ENCODE peak calls at places on chromosomes 11 and 22, in nine cellular contexts. One of them, this sample, is unnamed.

GRCh38 chr11:65502852-65503603 is 4.2 kb downstream of the MALAT1 start:
- DNase-seq in endodermal cell: no peak
- DNase-seq in Peyer's patch: peak
- DNase-seq in fibroblast of lung: peak
- DNase-seq in breast epithelium: peak
- DNase-seq in astrocyte: peak
- DNase-seq in hepatocyte: peak
- DNase-seq in HCT116: no peak
- DNase-seq in PC-3: no peak
- DNase-seq in this sample: no peak

GRCh38 chr11:122089111-122089510 is 26.9 kb downstream of the BLID start:
- DNase-seq in astrocyte: no peak
- DNase-seq in fibroblast of lung: no peak
- DNase-seq in HCT116: no peak
- DNase-seq in Peyer's patch: no peak
- DNase-seq in breast epithelium: no peak
- DNase-seq in endodermal cell: no peak
- DNase-seq in hepatocyte: no peak
- DNase-seq in PC-3: peak
- DNase-seq in this sample: no peak

GRCh38 chr11:64604458-64605247 is 13.6 kb downstream of the SLC22A12 start:
- DNase-seq in HCT116: no peak
- DNase-seq in astrocyte: no peak
- DNase-seq in breast epithelium: no peak
- DNase-seq in fibroblast of lung: no peak
- DNase-seq in endodermal cell: no peak
- DNase-seq in PC-3: no peak
- DNase-seq in hepatocyte: no peak
- DNase-seq in Peyer's patch: no peak
- DNase-seq in this sample: no peak

GRCh38 chr22:27718186-27719032 is 83.1 kb downstream of the MN1 start:
- DNase-seq in breast epithelium: peak
- DNase-seq in PC-3: peak
- DNase-seq in Peyer's patch: peak
- DNase-seq in hepatocyte: peak
- DNase-seq in astrocyte: peak
- DNase-seq in HCT116: peak
- DNase-seq in endodermal cell: peak
- DNase-seq in fibroblast of lung: peak
- DNase-seq in this sample: peak

GRCh38 chr22:29065468-29066190 is 4.0 kb upstream of the C22orf31 start:
- DNase-seq in hepatocyte: no peak
- DNase-seq in HCT116: no peak
- DNase-seq in endodermal cell: no peak
- DNase-seq in fibroblast of lung: no peak
- DNase-seq in breast epithelium: no peak
- DNase-seq in Peyer's patch: no peak
- DNase-seq in astrocyte: no peak
- DNase-seq in PC-3: no peak
- DNase-seq in this sample: no peak

GRCh38 chr11:28730336-28730735 is 622.1 kb downstream of the METTL15 start:
- DNase-seq in HCT116: no peak
- DNase-seq in hepatocyte: no peak
- DNase-seq in endodermal cell: no peak
- DNase-seq in fibroblast of lung: no peak
- DNase-seq in breast epithelium: no peak
- DNase-seq in PC-3: peak
- DNase-seq in Peyer's patch: no peak
- DNase-seq in astrocyte: peak
- DNase-seq in this sample: peak

GRCh38 chr11:107562647-107563208 is 2.8 kb downstream of the ALKBH8 start:
- DNase-seq in breast epithelium: no peak
- DNase-seq in fibroblast of lung: peak
- DNase-seq in hepatocyte: no peak
- DNase-seq in HCT116: peak
- DNase-seq in endodermal cell: no peak
- DNase-seq in astrocyte: peak
- DNase-seq in PC-3: peak
- DNase-seq in Peyer's patch: no peak
- DNase-seq in this sample: peak

GRCh38 chr11:97856666-97857065 is 1164.1 kb upstream of the CNTN5 start:
- DNase-seq in hepatocyte: no peak
- DNase-seq in HCT116: no peak
- DNase-seq in astrocyte: no peak
- DNase-seq in endodermal cell: peak
- DNase-seq in breast epithelium: no peak
- DNase-seq in fibroblast of lung: no peak
- DNase-seq in Peyer's patch: no peak
- DNase-seq in PC-3: no peak
- DNase-seq in this sample: no peak

GRCh38 chr11:91795139-91795887 is 429.3 kb upstream of the FAT3 start:
- DNase-seq in Peyer's patch: no peak
- DNase-seq in HCT116: no peak
- DNase-seq in endodermal cell: no peak
- DNase-seq in PC-3: peak
- DNase-seq in breast epithelium: no peak
- DNase-seq in fibroblast of lung: peak
- DNase-seq in astrocyte: peak
- DNase-seq in hepatocyte: no peak
- DNase-seq in this sample: no peak

GRCh38 chr11:125625225-125625593 is 246 bp downstream of the CHEK1 start:
- DNase-seq in Peyer's patch: no peak
- DNase-seq in hepatocyte: no peak
- DNase-seq in astrocyte: no peak
- DNase-seq in HCT116: no peak
- DNase-seq in endodermal cell: no peak
- DNase-seq in fibroblast of lung: no peak
- DNase-seq in breast epithelium: no peak
- DNase-seq in PC-3: no peak
- DNase-seq in this sample: no peak

GRCh38 chr11:13127161-13127560 is 118.0 kb downstream of the RASSF10 start:
- DNase-seq in Peyer's patch: no peak
- DNase-seq in fibroblast of lung: no peak
- DNase-seq in hepatocyte: no peak
- DNase-seq in endodermal cell: no peak
- DNase-seq in HCT116: no peak
- DNase-seq in breast epithelium: no peak
- DNase-seq in astrocyte: no peak
- DNase-seq in PC-3: no peak
- DNase-seq in this sample: no peak

GRCh38 chr11:69644962-69645675 is 4.2 kb downstream of the CCND1 start:
- DNase-seq in HCT116: no peak
- DNase-seq in Peyer's patch: no peak
- DNase-seq in endodermal cell: peak
- DNase-seq in hepatocyte: no peak
- DNase-seq in breast epithelium: no peak
- DNase-seq in PC-3: peak
- DNase-seq in fibroblast of lung: no peak
- DNase-seq in astrocyte: no peak
- DNase-seq in this sample: no peak

GRCh38 chr11:69642549-69642912 is 1.6 kb downstream of the CCND1 start:
- DNase-seq in fibroblast of lung: no peak
- DNase-seq in Peyer's patch: peak
- DNase-seq in hepatocyte: peak
- DNase-seq in PC-3: no peak
- DNase-seq in HCT116: no peak
- DNase-seq in breast epithelium: no peak
- DNase-seq in endodermal cell: no peak
- DNase-seq in astrocyte: no peak
- DNase-seq in this sample: no peak

GRCh38 chr11:69642913-69643632 is 2.1 kb downstream of the CCND1 start:
- DNase-seq in fibroblast of lung: peak
- DNase-seq in hepatocyte: peak
- DNase-seq in HCT116: no peak
- DNase-seq in PC-3: peak
- DNase-seq in breast epithelium: peak
- DNase-seq in Peyer's patch: peak
- DNase-seq in endodermal cell: peak
- DNase-seq in astrocyte: peak
- DNase-seq in this sample: no peak

GRCh38 chr11:69644071-69644961 is 3.4 kb downstream of the CCND1 start:
- DNase-seq in hepatocyte: peak
- DNase-seq in fibroblast of lung: peak
- DNase-seq in HCT116: no peak
- DNase-seq in breast epithelium: peak
- DNase-seq in Peyer's patch: no peak
- DNase-seq in endodermal cell: peak
- DNase-seq in PC-3: peak
- DNase-seq in astrocyte: peak
- DNase-seq in this sample: no peak

DNA sequence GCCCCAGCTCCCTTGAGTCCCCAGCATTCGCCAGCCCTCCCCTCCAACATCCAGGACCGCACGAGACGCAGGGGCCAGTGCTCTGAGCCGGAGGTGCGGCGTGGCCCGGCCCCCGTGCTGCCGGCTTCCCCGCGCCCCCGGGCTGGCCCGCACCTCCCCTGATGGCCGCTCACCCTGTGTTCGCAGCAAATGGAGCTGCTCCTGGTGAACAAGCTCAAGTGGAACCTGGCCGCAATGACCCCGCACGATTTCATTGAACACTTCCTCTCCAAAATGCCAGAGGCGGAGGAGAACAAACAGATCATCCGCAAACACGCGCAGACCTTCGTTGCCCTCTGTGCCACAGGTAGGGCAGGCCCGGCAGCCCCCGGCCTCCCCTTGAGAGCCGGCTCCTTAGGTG is 2.7 kb downstream of the CCND1 start:
- DNase-seq in PC-3: peak
- DNase-seq in Peyer's patch: no peak
- DNase-seq in fibroblast of lung: no peak
- DNase-seq in astrocyte: no peak
- DNase-seq in HCT116: no peak
- DNase-seq in hepatocyte: no peak
- DNase-seq in endodermal cell: no peak
- DNase-seq in breast epithelium: no peak
- DNase-seq in this sample: no peak
- H3K27ac ChIP-seq in PC-3: peak
- H3K27ac ChIP-seq in Peyer's patch: no peak
- H3K27ac ChIP-seq in fibroblast of lung: peak
- H3K27ac ChIP-seq in astrocyte: peak
- H3K27ac ChIP-seq in HCT116: peak
- H3K27ac ChIP-seq in hepatocyte: peak
- H3K27ac ChIP-seq in endodermal cell: no peak
- H3K27ac ChIP-seq in breast epithelium: peak
- H3K27ac ChIP-seq in this sample: peak

GRCh38 chr22:42653992-42654391 is 4.8 kb upstream of the CYB5R3 start:
- DNase-seq in astrocyte: no peak
- DNase-seq in endodermal cell: no peak
- DNase-seq in hepatocyte: no peak
- DNase-seq in breast epithelium: no peak
- DNase-seq in fibroblast of lung: no peak
- DNase-seq in Peyer's patch: no peak
- DNase-seq in HCT116: no peak
- DNase-seq in PC-3: no peak
- DNase-seq in this sample: no peak

GRCh38 chr22:42649261-42650056 is at the start of gene CYB5R3:
- DNase-seq in PC-3: peak
- DNase-seq in hepatocyte: peak
- DNase-seq in Peyer's patch: peak
- DNase-seq in fibroblast of lung: peak
- DNase-seq in HCT116: peak
- DNase-seq in breast epithelium: peak
- DNase-seq in astrocyte: peak
- DNase-seq in endodermal cell: peak
- DNase-seq in this sample: peak

GRCh38 chr22:42648017-42648367 is 1.2 kb downstream of the CYB5R3 start:
- DNase-seq in breast epithelium: no peak
- DNase-seq in HCT116: no peak
- DNase-seq in PC-3: no peak
- DNase-seq in Peyer's patch: no peak
- DNase-seq in fibroblast of lung: no peak
- DNase-seq in endodermal cell: no peak
- DNase-seq in astrocyte: no peak
- DNase-seq in hepatocyte: no peak
- DNase-seq in this sample: no peak

GRCh38 chr22:42648368-42649260 is 578 bp downstream of the CYB5R3 start:
- DNase-seq in breast epithelium: no peak
- DNase-seq in Peyer's patch: peak
- DNase-seq in hepatocyte: peak
- DNase-seq in HCT116: no peak
- DNase-seq in endodermal cell: no peak
- DNase-seq in PC-3: peak
- DNase-seq in fibroblast of lung: peak
- DNase-seq in astrocyte: peak
- DNase-seq in this sample: peak

GRCh38 chr22:42651134-42651533 is 1.9 kb upstream of the CYB5R3 start:
- DNase-seq in PC-3: peak
- DNase-seq in HCT116: no peak
- DNase-seq in endodermal cell: no peak
- DNase-seq in fibroblast of lung: no peak
- DNase-seq in hepatocyte: no peak
- DNase-seq in astrocyte: peak
- DNase-seq in breast epithelium: no peak
- DNase-seq in Peyer's patch: no peak
- DNase-seq in this sample: no peak
- TF ChIP-seq CTCF in PC-3: no peak
- TF ChIP-seq CTCF in HCT116: no peak
- TF ChIP-seq CTCF in endodermal cell: no peak
- TF ChIP-seq CTCF in fibroblast of lung: no peak
- TF ChIP-seq CTCF in hepatocyte: no peak
- TF ChIP-seq CTCF in astrocyte: no peak
- TF ChIP-seq CTCF in breast epithelium: no peak
- TF ChIP-seq CTCF in Peyer's patch: no peak
- TF ChIP-seq CTCF in this sample: no peak

GRCh38 chr11:58939277-58939676 is at the start of gene GLYATL1:
- DNase-seq in Peyer's patch: no peak
- DNase-seq in breast epithelium: no peak
- DNase-seq in hepatocyte: no peak
- DNase-seq in fibroblast of lung: no peak
- DNase-seq in HCT116: no peak
- DNase-seq in PC-3: no peak
- DNase-seq in endodermal cell: no peak
- DNase-seq in astrocyte: no peak
- DNase-seq in this sample: no peak
- H3K27ac ChIP-seq in Peyer's patch: no peak
- H3K27ac ChIP-seq in breast epithelium: no peak
- H3K27ac ChIP-seq in hepatocyte: no peak
- H3K27ac ChIP-seq in fibroblast of lung: no peak
- H3K27ac ChIP-seq in HCT116: no peak
- H3K27ac ChIP-seq in PC-3: no peak
- H3K27ac ChIP-seq in endodermal cell: no peak
- H3K27ac ChIP-seq in astrocyte: no peak
- H3K27ac ChIP-seq in this sample: no peak

DNA sequence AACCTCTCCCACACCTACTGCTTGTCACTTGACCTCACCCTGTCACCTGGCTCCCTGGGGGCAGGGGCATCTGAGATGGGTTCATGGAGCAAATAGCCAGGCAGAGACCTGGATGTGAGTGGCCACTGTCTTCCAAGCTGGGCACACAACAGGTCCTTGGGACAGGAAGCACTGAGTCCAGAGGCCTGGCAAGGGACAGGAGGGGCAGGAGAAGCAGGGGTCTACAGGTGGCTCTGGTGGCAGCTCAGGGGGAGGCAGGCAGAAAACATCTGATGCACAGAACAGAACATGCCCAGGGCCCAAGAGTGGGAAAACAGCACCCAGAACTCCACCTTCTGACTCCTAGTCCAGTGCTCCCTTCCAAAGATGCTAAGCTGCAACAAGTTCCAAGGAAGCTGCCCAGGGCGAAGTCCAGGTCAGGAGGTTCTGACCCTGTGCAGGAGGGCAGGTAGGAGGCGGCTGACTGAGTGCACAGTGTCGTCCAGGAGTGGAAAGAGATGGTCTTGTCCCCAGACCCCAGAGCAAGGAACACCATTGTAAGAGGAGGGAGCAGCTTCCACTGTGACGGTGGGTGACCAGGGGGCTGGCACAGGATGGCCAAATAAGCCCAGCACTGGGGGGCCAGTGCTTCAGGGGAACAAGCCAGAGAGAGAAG is 3.5 kb downstream of the TNFRSF13C start:
- DNase-seq in Peyer's patch: no peak
- DNase-seq in HCT116: no peak
- DNase-seq in hepatocyte: no peak
- DNase-seq in endodermal cell: no peak
- DNase-seq in astrocyte: no peak
- DNase-seq in breast epithelium: no peak
- DNase-seq in PC-3: no peak
- DNase-seq in fibroblast of lung: no peak
- DNase-seq in this sample: no peak
- TF ChIP-seq CTCF in Peyer's patch: no peak
- TF ChIP-seq CTCF in HCT116: no peak
- TF ChIP-seq CTCF in hepatocyte: no peak
- TF ChIP-seq CTCF in endodermal cell: no peak
- TF ChIP-seq CTCF in astrocyte: no peak
- TF ChIP-seq CTCF in breast epithelium: no peak
- TF ChIP-seq CTCF in PC-3: no peak
- TF ChIP-seq CTCF in fibroblast of lung: no peak
- TF ChIP-seq CTCF in this sample: no peak

This sample was measured in RWPE1.